ENCODE peak calls at places on chromosomes 12 and 14, in seven cellular contexts. O is IMR-90; E is thoracic aorta; L is neuronal stem cell; I is astrocyte of the cerebellum; F is colonic mucosa; V is CD8-positive, alpha-beta memory T cell. H is an unnamed sample.

GRCh38 chr12:53048780-53049401 is 974 bp upstream of the TNS2 start:
- DNase-seq in O (peak; percentile 62), E (no peak), L (no peak), I (no peak), F (peak; percentile 67), V (no peak), H (peak; percentile 40)

GRCh38 chr12:115541891-115542361 is 735.6 kb downstream of the MED13L start:
- DNase-seq in O (no peak), E (no peak), L (no peak), I (peak; percentile 27), F (no peak), V (no peak), H (no peak)

GRCh38 chr12:22672951-22673350 is 48.0 kb downstream of the ETNK1 start:
- DNase-seq in O (peak; percentile 79), E (no peak), L (no peak), I (peak; percentile 73), F (no peak), V (no peak), H (no peak)

GRCh38 chr14:102498005-102498677 is 11.4 kb downstream of the ANKRD9 start:
- DNase-seq in O (no peak), E (no peak), L (no peak), I (no peak), F (no peak), V (no peak), H (peak; percentile 58)

GRCh38 chr14:67833403-67833802 is 13.8 kb downstream of the RAD51B start:
- DNase-seq in O (no peak), E (no peak), L (no peak), I (no peak), F (no peak), V (no peak), H (no peak)

GRCh38 chr12:6838854-6839253 is 1.9 kb upstream of the GNB3 start:
- DNase-seq in O (no peak), E (no peak), L (no peak), I (no peak), F (no peak), V (no peak), H (no peak)

GRCh38 chr12:117774986-117775775 is 193.6 kb downstream of the KSR2 start:
- DNase-seq in O (no peak), E (no peak), L (no peak), I (peak; percentile 15), F (no peak), V (no peak), H (no peak)

GRCh38 chr12:52082026-52082667 is 2.6 kb downstream of the SMIM41 start:
- DNase-seq in O (peak; percentile 61), E (no peak), L (no peak), I (no peak), F (no peak), V (no peak), H (no peak)

GRCh38 chr14:95253039-95253620 is 66.6 kb downstream of the CLMN start:
- DNase-seq in O (no peak), E (no peak), L (no peak), I (no peak), F (no peak), V (no peak), H (no peak)

GRCh38 chr14:81953419-81953818 is 419.8 kb upstream of the SEL1L start:
- DNase-seq in O (no peak), E (no peak), L (no peak), I (no peak), F (no peak), V (no peak), H (no peak)
- H3K4me3 ChIP-seq in O (no peak overlapping the region), E (no peak overlapping the region), L (no peak overlapping the region), I (no peak overlapping the region), F (no peak overlapping the region), V (no peak overlapping the region), H (no peak overlapping the region)

GRCh38 chr12:27013606-27014084 is 539 bp downstream of the TM7SF3 start:
- DNase-seq in O (peak; percentile 47), E (no peak), L (no peak), I (no peak), F (peak; percentile 52), V (no peak), H (peak; percentile 39)

GRCh38 chr12:27014859-27015729 is 910 bp upstream of the TM7SF3 start:
- DNase-seq in O (no peak), E (no peak), L (no peak), I (no peak), F (peak; percentile 37), V (no peak), H (no peak)

GRCh38 chr12:27014085-27014858 is at the start of gene TM7SF3:
- DNase-seq in O (peak; percentile 83), E (peak; percentile 76), L (peak; percentile 87), I (peak; percentile 59), F (peak; percentile 96), V (peak; percentile 97), H (peak; percentile 95)

GRCh38 chr12:27018071-27018470 is 3.9 kb upstream of the TM7SF3 start:
- DNase-seq in O (no peak), E (no peak), L (no peak), I (no peak), F (no peak), V (no peak), H (no peak)

DNA sequence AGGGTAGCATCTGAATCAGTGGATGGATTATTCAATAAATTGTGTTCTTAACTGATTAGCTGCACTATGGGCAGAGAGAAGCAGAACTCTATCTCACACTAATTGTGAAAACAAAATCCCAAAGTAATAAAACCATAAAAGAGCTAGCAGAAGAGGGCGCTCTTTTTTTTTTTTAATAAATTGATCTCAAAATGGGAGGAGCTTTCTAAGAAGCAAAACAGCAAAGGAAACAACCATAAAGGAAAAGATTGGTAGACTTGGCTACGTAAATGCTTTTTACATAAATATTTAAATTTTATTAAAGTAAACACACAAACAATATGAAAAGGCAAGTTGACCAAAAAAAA is 1.5 kb upstream of the TM7SF3 start:
- DNase-seq in O (peak; percentile 56), E (no peak), L (no peak), I (no peak), F (no peak), V (no peak), H (peak; percentile 63)
- H3K4me3 ChIP-seq in O (no peak overlapping the region), E (no peak overlapping the region), L (no peak overlapping the region), I (no peak overlapping the region), F (no peak overlapping the region), V (peak overlapping the region; percentile 80), H (no peak overlapping the region)

GRCh38 chr12:57474862-57475261 is 4.8 kb downstream of the ARHGAP9 start:
- DNase-seq in O (no peak), E (no peak), L (no peak), I (no peak), F (no peak), V (no peak), H (no peak)

GRCh38 chr12:57474430-57474829 is 5.2 kb downstream of the ARHGAP9 start:
- DNase-seq in O (no peak), E (no peak), L (no peak), I (no peak), F (no peak), V (no peak), H (no peak)

GRCh38 chr12:57473886-57474285 is 5.8 kb downstream of the ARHGAP9 start:
- DNase-seq in O (no peak), E (no peak), L (no peak), I (no peak), F (no peak), V (no peak), H (no peak)

GRCh38 chr12:57476162-57476992 is 3.3 kb downstream of the ARHGAP9 start:
- DNase-seq in O (no peak), E (no peak), L (no peak), I (no peak), F (no peak), V (peak; percentile 83), H (no peak)

DNA sequence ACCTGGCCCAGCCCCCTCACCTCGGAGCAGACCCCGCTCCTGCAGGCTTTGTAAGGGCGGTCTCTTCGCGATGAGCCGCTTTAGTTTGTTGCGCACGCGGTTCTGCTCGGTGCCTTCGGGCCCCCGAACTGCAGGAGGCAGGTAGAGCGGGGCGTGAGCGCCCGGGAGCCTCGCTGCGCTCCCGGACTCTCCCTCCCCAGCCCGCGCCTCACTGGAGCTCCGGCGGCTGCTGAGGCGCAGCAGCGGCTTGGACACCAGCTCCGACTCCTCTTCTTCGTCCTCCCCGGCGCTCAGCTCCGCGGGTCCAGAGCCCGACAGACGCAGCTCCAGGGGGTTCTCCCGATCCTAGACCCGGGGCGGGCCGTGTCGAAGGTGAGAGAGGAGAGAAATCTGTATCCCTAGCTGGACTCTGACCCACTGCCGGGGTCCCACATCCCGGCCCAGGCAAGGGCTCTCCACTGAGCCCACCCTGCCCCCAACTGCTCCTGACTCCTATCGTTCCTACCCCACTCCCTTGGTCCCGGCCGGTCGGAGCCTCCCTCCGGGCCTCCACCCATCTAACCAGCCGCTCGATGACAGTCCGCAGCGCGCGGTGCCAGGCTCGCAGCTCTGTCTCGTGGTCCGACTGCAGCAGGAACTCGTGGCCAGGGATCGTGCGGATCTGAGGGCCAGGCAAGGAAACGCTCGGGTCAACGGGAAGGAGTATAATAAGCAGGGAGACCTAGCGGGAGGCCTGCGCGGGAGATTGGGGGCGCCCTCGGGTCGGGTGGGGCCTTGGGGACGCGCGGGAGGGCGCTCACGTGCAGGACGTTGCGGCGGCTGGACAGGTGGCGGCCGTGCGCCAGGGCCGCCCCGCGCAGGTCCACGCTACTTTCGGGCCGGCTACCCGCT is 4.2 kb downstream of the ARHGAP9 start:
- DNase-seq in O (no peak), E (no peak), L (no peak), I (no peak), F (no peak), V (no peak), H (no peak)
- H3K4me3 ChIP-seq in O (peak overlapping the region; percentile 3), E (peak overlapping the region; percentile 72), L (peak overlapping the region; percentile 47), I (peak overlapping the region; percentile 15), F (peak overlapping the region; percentile 30), V (peak overlapping the region; percentile 71), H (peak overlapping the region; percentile 48)

GRCh38 chr12:120362516-120363273 is 6.3 kb downstream of the MSI1 start:
- DNase-seq in O (no peak), E (no peak), L (no peak), I (no peak), F (no peak), V (no peak), H (peak; percentile 91)

GRCh38 chr12:120359159-120359527 is 9.8 kb downstream of the MSI1 start:
- DNase-seq in O (no peak), E (no peak), L (no peak), I (no peak), F (no peak), V (no peak), H (no peak)

GRCh38 chr12:120363274-120363855 is 5.6 kb downstream of the MSI1 start:
- DNase-seq in O (no peak), E (no peak), L (no peak), I (no peak), F (no peak), V (no peak), H (no peak)

GRCh38 chr12:120364487-120364886 is 4.5 kb downstream of the MSI1 start:
- DNase-seq in O (no peak), E (no peak), L (no peak), I (no peak), F (peak; percentile 60), V (no peak), H (peak; percentile 44)

DNA sequence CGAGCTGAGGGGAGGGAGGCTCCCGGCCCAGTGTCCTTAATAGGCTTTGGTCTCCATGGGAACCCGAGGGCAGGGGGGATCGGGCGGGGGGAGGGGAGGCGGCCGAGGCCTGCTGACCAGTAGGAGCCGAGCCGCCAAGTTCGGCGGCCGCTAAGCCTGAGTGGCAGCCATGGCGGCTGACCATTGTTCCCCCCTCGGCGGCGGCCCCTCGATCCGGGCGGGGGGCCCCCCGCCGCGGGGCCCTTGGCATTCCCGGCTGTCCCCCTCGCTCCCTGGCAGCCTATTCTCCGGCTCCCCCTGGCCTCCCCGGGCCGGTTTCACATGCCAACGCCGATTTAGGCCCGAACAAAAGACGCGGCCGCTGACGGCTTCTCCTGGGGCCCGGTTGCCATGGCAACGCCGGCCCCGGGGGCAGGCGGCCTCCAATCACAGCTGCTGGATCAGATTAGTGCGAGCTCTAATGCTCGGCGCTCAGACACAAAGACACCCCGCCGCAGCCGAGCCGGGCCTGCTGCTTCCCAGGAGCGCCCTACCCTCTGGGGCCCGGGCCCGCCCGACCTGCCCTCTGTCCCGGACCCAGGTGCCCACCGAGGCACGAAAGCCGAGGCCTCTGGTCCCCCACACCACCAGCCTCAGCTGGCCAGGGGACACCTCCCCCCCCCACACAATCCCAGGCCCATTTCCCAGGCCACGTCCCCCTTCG is 7.3 kb downstream of the MSI1 start:
- DNase-seq in O (peak; percentile 34), E (no peak), L (peak; percentile 99), I (peak; percentile 68), F (no peak), V (no peak), H (peak; percentile 54)
- H3K4me3 ChIP-seq in O (no peak overlapping the region), E (peak overlapping the region; percentile 65), L (no peak overlapping the region), I (peak overlapping the region; percentile 28), F (peak overlapping the region; percentile 16), V (no peak overlapping the region), H (peak overlapping the region; percentile 9)